ENCODE peak calls at places on chromosomes 12 and 14, in five cellular contexts. F, A, J, Z and X are unnamed samples.
A peak's percentile ranks its signal among the peaks of the same experiment; 100 is the strongest.

GRCh38 chr12:1830981-1831930 is 10.9 kb downstream of the LRTM2 start:
- DNase-seq in F (peak; percentile 38), Z (peak; percentile 95), J (no peak), A (peak; percentile 35), X (no peak)

GRCh38 chr12:7019043-7019569 is 830 bp upstream of the LPCAT3 start:
- DNase-seq in Z (no peak), F (no peak), A (no peak), J (no peak), X (no peak)

GRCh38 chr14:89672636-89673279 is 255.7 kb upstream of the FOXN3 start:
- DNase-seq in A (peak; percentile 17), Z (peak; percentile 74), F (no peak), J (no peak), X (peak; percentile 12)

GRCh38 chr12:104213952-104214351 is 1.6 kb upstream of the TXNRD1 start:
- DNase-seq in Z (no peak), J (no peak), A (peak; percentile 14), F (no peak), X (no peak)

GRCh38 chr12:49664591-49665146 is 41.3 kb downstream of the PRPF40B start:
- DNase-seq in J (no peak), F (peak; percentile 40), A (no peak), Z (no peak), X (no peak)

GRCh38 chr12:92297405-92297804 is 151.8 kb upstream of the BTG1 start:
- DNase-seq in J (no peak), A (no peak), F (no peak), Z (no peak), X (no peak)

GRCh38 chr12:24695657-24696329 is 253.1 kb downstream of the BCAT1 start:
- DNase-seq in F (no peak), Z (no peak), A (no peak), J (no peak), X (no peak)

GRCh38 chr12:115096673-115097349 is 412.8 kb upstream of the TBX3 start:
- DNase-seq in J (no peak), A (no peak), Z (no peak), F (no peak), X (no peak)

GRCh38 chr12:87687362-87687761 is 341.8 kb downstream of the C12orf50 start:
- DNase-seq in F (no peak), A (peak; percentile 40), Z (peak; percentile 30), J (no peak), X (no peak)

GRCh38 chr12:64882687-64883086 is 58.2 kb downstream of the TBC1D30 start:
- DNase-seq in A (no peak), J (no peak), F (no peak), Z (no peak), X (no peak)

GRCh38 chr12:33724867-33725266 is 285.2 kb upstream of the SYT10 start:
- DNase-seq in A (no peak), Z (no peak), J (no peak), F (no peak), X (no peak)

GRCh38 chr12:119721306-119721705 is 53.4 kb downstream of the PRKAB1 start:
- DNase-seq in A (no peak), F (no peak), J (no peak), Z (no peak), X (no peak)

GRCh38 chr12:125169870-125170269 is 104.6 kb downstream of the AACS start:
- DNase-seq in J (no peak), Z (no peak), F (no peak), A (no peak), X (no peak)